ENCODE peak calls at places on chromosomes 3 and 15, in four cellular contexts. One of them, this sample, is unnamed.

GRCh38 chr3:11546657-11547302 is 96.9 kb downstream of the VGLL4 start:
- DNase-seq in neuronal stem cell: no peak
- DNase-seq in ascending aorta: no peak
- DNase-seq in nucleus accumbens: no peak
- DNase-seq in this sample: no peak

GRCh38 chr15:65323071-65323511 is 18.6 kb downstream of the RNU5B-1 start:
- DNase-seq in neuronal stem cell: no peak
- DNase-seq in ascending aorta: no peak
- DNase-seq in nucleus accumbens: peak
- DNase-seq in this sample: no peak

GRCh38 chr3:52200981-52201679 is 3.2 kb downstream of the ALAS1 start:
- DNase-seq in neuronal stem cell: no peak
- DNase-seq in nucleus accumbens: no peak
- DNase-seq in ascending aorta: no peak
- DNase-seq in this sample: no peak

GRCh38 chr3:66405701-66406091 is 95.1 kb downstream of the LRIG1 start:
- DNase-seq in ascending aorta: peak
- DNase-seq in neuronal stem cell: no peak
- DNase-seq in nucleus accumbens: peak
- DNase-seq in this sample: no peak

GRCh38 chr3:51975857-51976549 is 1.1 kb downstream of the ABHD14A start:
- DNase-seq in neuronal stem cell: no peak
- DNase-seq in ascending aorta: no peak
- DNase-seq in nucleus accumbens: peak
- DNase-seq in this sample: no peak

GRCh38 chr15:53586815-53587214 is 172.6 kb downstream of the WDR72 start:
- DNase-seq in neuronal stem cell: peak
- DNase-seq in nucleus accumbens: no peak
- DNase-seq in ascending aorta: no peak
- DNase-seq in this sample: no peak

GRCh38 chr3:49867871-49868321 is 1.8 kb downstream of the CAMKV start:
- DNase-seq in nucleus accumbens: no peak
- DNase-seq in ascending aorta: no peak
- DNase-seq in neuronal stem cell: peak
- DNase-seq in this sample: no peak

GRCh38 chr3:187919018-187919417 is 173.8 kb upstream of the BCL6 start:
- DNase-seq in nucleus accumbens: no peak
- DNase-seq in neuronal stem cell: no peak
- DNase-seq in ascending aorta: no peak
- DNase-seq in this sample: no peak

GRCh38 chr3:146184616-146185015 is 23.6 kb upstream of the PLOD2 start:
- DNase-seq in neuronal stem cell: no peak
- DNase-seq in nucleus accumbens: no peak
- DNase-seq in ascending aorta: no peak
- DNase-seq in this sample: no peak

GRCh38 chr3:195891431-195892104 is 16.8 kb downstream of the TNK2 start:
- DNase-seq in neuronal stem cell: no peak
- DNase-seq in ascending aorta: no peak
- DNase-seq in nucleus accumbens: no peak
- DNase-seq in this sample: no peak

GRCh38 chr3:179015551-179016020 is 56.0 kb downstream of the ZMAT3 start:
- DNase-seq in nucleus accumbens: peak
- DNase-seq in neuronal stem cell: peak
- DNase-seq in ascending aorta: no peak
- DNase-seq in this sample: no peak

GRCh38 chr3:195909645-195910498 is 1.5 kb upstream of the TNK2 start:
- DNase-seq in ascending aorta: no peak
- DNase-seq in nucleus accumbens: peak
- DNase-seq in neuronal stem cell: peak
- DNase-seq in this sample: peak

GRCh38 chr3:8982509-8982908 is 19.2 kb upstream of the RAD18 start:
- DNase-seq in nucleus accumbens: no peak
- DNase-seq in ascending aorta: no peak
- DNase-seq in neuronal stem cell: no peak
- DNase-seq in this sample: no peak

GRCh38 chr3:194526164-194526563 is 39.4 kb upstream of the ATP13A3 start:
- DNase-seq in nucleus accumbens: no peak
- DNase-seq in ascending aorta: no peak
- DNase-seq in neuronal stem cell: no peak
- DNase-seq in this sample: no peak

GRCh38 chr3:142912440-142913172 is 23.7 kb upstream of the PCOLCE2 start:
- DNase-seq in nucleus accumbens: no peak
- DNase-seq in ascending aorta: no peak
- DNase-seq in neuronal stem cell: no peak
- DNase-seq in this sample: no peak

GRCh38 chr15:22919171-22919570 is 61.0 kb downstream of the CYFIP1 start:
- DNase-seq in neuronal stem cell: no peak
- DNase-seq in nucleus accumbens: no peak
- DNase-seq in ascending aorta: no peak
- DNase-seq in this sample: no peak

GRCh38 chr3:188712257-188712924 is 459.4 kb upstream of the TPRG1 start:
- DNase-seq in ascending aorta: no peak
- DNase-seq in nucleus accumbens: no peak
- DNase-seq in neuronal stem cell: no peak
- DNase-seq in this sample: no peak

GRCh38 chr15:69535101-69535638 is 82.6 kb downstream of the RPLP1 start:
- DNase-seq in ascending aorta: no peak
- DNase-seq in neuronal stem cell: no peak
- DNase-seq in nucleus accumbens: no peak
- DNase-seq in this sample: no peak

This sample was measured in GOT3.